ENCODE peak calls at places on chromosomes 11 and 22, in six cellular contexts. One of them, this sample, is unnamed.
A peak's percentile ranks its signal among the peaks of the same experiment; 100 is the strongest.

GRCh38 chr11:68213555-68214172 is 568 bp upstream of the KMT5B start:
- DNase-seq in activated gamma-delta T cell treated with Interleukin-2 at 50 U/mL for 16 hours: peak; percentile 75
- DNase-seq in ovary: peak; percentile 92
- DNase-seq in A549: peak; percentile 66
- DNase-seq in aorta: peak; percentile 93
- DNase-seq in stimulated activated CD4-positive, alpha-beta T cell treated with anti-CD3 and anti-CD28 coated beads, Interleukin-2, amount 100 ng/mL, for 48 hours: peak; percentile 75
- DNase-seq in this sample: peak; percentile 87

GRCh38 chr11:79321282-79321681 is 119.5 kb downstream of the TENM4 start:
- DNase-seq in activated gamma-delta T cell treated with Interleukin-2 at 50 U/mL for 16 hours: no peak
- DNase-seq in ovary: no peak
- DNase-seq in A549: no peak
- DNase-seq in aorta: no peak
- DNase-seq in stimulated activated CD4-positive, alpha-beta T cell treated with anti-CD3 and anti-CD28 coated beads, Interleukin-2, amount 100 ng/mL, for 48 hours: no peak
- DNase-seq in this sample: no peak

GRCh38 chr22:41052661-41053490 is 39.5 kb upstream of the EP300 start:
- DNase-seq in activated gamma-delta T cell treated with Interleukin-2 at 50 U/mL for 16 hours: no peak
- DNase-seq in ovary: no peak
- DNase-seq in A549: no peak
- DNase-seq in aorta: no peak
- DNase-seq in stimulated activated CD4-positive, alpha-beta T cell treated with anti-CD3 and anti-CD28 coated beads, Interleukin-2, amount 100 ng/mL, for 48 hours: no peak
- DNase-seq in this sample: no peak

GRCh38 chr11:15118431-15118830 is 3.7 kb downstream of the INSC start:
- DNase-seq in activated gamma-delta T cell treated with Interleukin-2 at 50 U/mL for 16 hours: no peak
- DNase-seq in ovary: no peak
- DNase-seq in A549: no peak
- DNase-seq in aorta: no peak
- DNase-seq in stimulated activated CD4-positive, alpha-beta T cell treated with anti-CD3 and anti-CD28 coated beads, Interleukin-2, amount 100 ng/mL, for 48 hours: no peak
- DNase-seq in this sample: no peak

GRCh38 chr22:41524809-41525449 is 19.3 kb downstream of the POLR3H start:
- DNase-seq in activated gamma-delta T cell treated with Interleukin-2 at 50 U/mL for 16 hours: peak; percentile 56
- DNase-seq in ovary: peak; percentile 63
- DNase-seq in A549: no peak
- DNase-seq in aorta: peak; percentile 65
- DNase-seq in stimulated activated CD4-positive, alpha-beta T cell treated with anti-CD3 and anti-CD28 coated beads, Interleukin-2, amount 100 ng/mL, for 48 hours: peak; percentile 52
- DNase-seq in this sample: no peak

GRCh38 chr11:34086554-34087278 is 18.7 kb upstream of the NAT10 start:
- DNase-seq in activated gamma-delta T cell treated with Interleukin-2 at 50 U/mL for 16 hours: no peak
- DNase-seq in ovary: no peak
- DNase-seq in A549: no peak
- DNase-seq in aorta: no peak
- DNase-seq in stimulated activated CD4-positive, alpha-beta T cell treated with anti-CD3 and anti-CD28 coated beads, Interleukin-2, amount 100 ng/mL, for 48 hours: no peak
- DNase-seq in this sample: no peak

GRCh38 chr11:64098318-64098831 is 62.6 kb downstream of the FLRT1 start:
- DNase-seq in activated gamma-delta T cell treated with Interleukin-2 at 50 U/mL for 16 hours: no peak
- DNase-seq in ovary: no peak
- DNase-seq in A549: no peak
- DNase-seq in aorta: no peak
- DNase-seq in stimulated activated CD4-positive, alpha-beta T cell treated with anti-CD3 and anti-CD28 coated beads, Interleukin-2, amount 100 ng/mL, for 48 hours: no peak
- DNase-seq in this sample: no peak

GRCh38 chr11:23727821-23728220 is 769.0 kb upstream of the LUZP2 start:
- DNase-seq in activated gamma-delta T cell treated with Interleukin-2 at 50 U/mL for 16 hours: no peak
- DNase-seq in ovary: no peak
- DNase-seq in A549: no peak
- DNase-seq in aorta: no peak
- DNase-seq in stimulated activated CD4-positive, alpha-beta T cell treated with anti-CD3 and anti-CD28 coated beads, Interleukin-2, amount 100 ng/mL, for 48 hours: no peak
- DNase-seq in this sample: no peak

GRCh38 chr22:37195921-37196320 is 7.9 kb upstream of the C1QTNF6 start:
- DNase-seq in activated gamma-delta T cell treated with Interleukin-2 at 50 U/mL for 16 hours: no peak
- DNase-seq in ovary: peak; percentile 33
- DNase-seq in A549: no peak
- DNase-seq in aorta: peak; percentile 37
- DNase-seq in stimulated activated CD4-positive, alpha-beta T cell treated with anti-CD3 and anti-CD28 coated beads, Interleukin-2, amount 100 ng/mL, for 48 hours: no peak
- DNase-seq in this sample: peak; percentile 4

GRCh38 chr22:37797874-37798500 is 9.7 kb upstream of the GCAT start:
- DNase-seq in activated gamma-delta T cell treated with Interleukin-2 at 50 U/mL for 16 hours: no peak
- DNase-seq in ovary: no peak
- DNase-seq in A549: no peak
- DNase-seq in aorta: no peak
- DNase-seq in stimulated activated CD4-positive, alpha-beta T cell treated with anti-CD3 and anti-CD28 coated beads, Interleukin-2, amount 100 ng/mL, for 48 hours: no peak
- DNase-seq in this sample: no peak

GRCh38 chr11:57643802-57644201 is 5.9 kb downstream of the YPEL4 start:
- DNase-seq in activated gamma-delta T cell treated with Interleukin-2 at 50 U/mL for 16 hours: no peak
- DNase-seq in ovary: no peak
- DNase-seq in A549: no peak
- DNase-seq in aorta: no peak
- DNase-seq in stimulated activated CD4-positive, alpha-beta T cell treated with anti-CD3 and anti-CD28 coated beads, Interleukin-2, amount 100 ng/mL, for 48 hours: no peak
- DNase-seq in this sample: no peak

GRCh38 chr11:1353383-1354124 is 36.2 kb upstream of the BRSK2 start:
- DNase-seq in activated gamma-delta T cell treated with Interleukin-2 at 50 U/mL for 16 hours: no peak
- DNase-seq in ovary: no peak
- DNase-seq in A549: no peak
- DNase-seq in aorta: peak; percentile 32
- DNase-seq in stimulated activated CD4-positive, alpha-beta T cell treated with anti-CD3 and anti-CD28 coated beads, Interleukin-2, amount 100 ng/mL, for 48 hours: no peak
- DNase-seq in this sample: no peak

GRCh38 chr11:75450826-75451783 is 18.1 kb upstream of the KLHL35 start:
- DNase-seq in activated gamma-delta T cell treated with Interleukin-2 at 50 U/mL for 16 hours: peak; percentile 12
- DNase-seq in ovary: no peak
- DNase-seq in A549: peak; percentile 28
- DNase-seq in aorta: no peak
- DNase-seq in stimulated activated CD4-positive, alpha-beta T cell treated with anti-CD3 and anti-CD28 coated beads, Interleukin-2, amount 100 ng/mL, for 48 hours: peak; percentile 60
- DNase-seq in this sample: peak; percentile 54